ENCODE peak calls at places on chromosomes 5 and 9, in nine cellular contexts. D, U, M, A, Q, J, P, N and O are unnamed samples.

GRCh38 chr9:17135578-17135904 is 701 bp downstream of the CNTLN start:
- DNase-seq in A (no peak), D (no peak), J (no peak), U (no peak), N (no peak), Q (no peak), M (no peak), P (no peak), O (no peak)

GRCh38 chr5:129110742-129111141 is 16.2 kb downstream of the ISOC1 start:
- DNase-seq in P (no peak), N (no peak), D (no peak), Q (no peak), M (peak), A (no peak), J (no peak), U (no peak), O (peak)

GRCh38 chr5:149046196-149046829 is 16.5 kb downstream of the SH3TC2 start:
- DNase-seq in D (no peak), J (peak), M (no peak), N (no peak), P (no peak), A (no peak), Q (no peak), U (no peak), O (peak)

GRCh38 chr9:135209852-135210251 is 122.4 kb downstream of the OLFM1 start:
- DNase-seq in A (no peak), P (no peak), U (no peak), Q (no peak), J (peak), D (no peak), N (no peak), M (no peak), O (no peak)

GRCh38 chr9:13750061-13750460 is 470.6 kb upstream of the MPDZ start:
- DNase-seq in N (no peak), P (peak), M (peak), A (peak), J (peak), D (no peak), Q (no peak), U (no peak), O (no peak)

GRCh38 chr9:89806371-89807100 is 201.7 kb downstream of the GADD45G start:
- DNase-seq in P (no peak), N (no peak), M (no peak), Q (no peak), J (peak), U (no peak), D (no peak), A (peak), O (no peak)

GRCh38 chr5:105632043-105632442 is 2038.7 kb downstream of the EFNA5 start:
- DNase-seq in Q (no peak), N (no peak), D (no peak), P (no peak), J (peak), M (no peak), U (no peak), A (no peak), O (no peak)

GRCh38 chr9:73529666-73530065 is 378.0 kb downstream of the ANXA1 start:
- DNase-seq in U (no peak), M (no peak), J (no peak), P (no peak), D (no peak), Q (no peak), N (no peak), A (no peak), O (no peak)